ENCODE peak calls at places on chromosomes 3 and 15, in seven cellular contexts. J, O, W, Y, A, D and U are unnamed samples.

GRCh38 chr3:172958565-172958964 is 182.5 kb downstream of the SPATA16 start:
- DNase-seq in A (no peak), O (no peak), Y (no peak), J (no peak), D (no peak), W (no peak), U (no peak)

GRCh38 chr15:91568036-91568435 is 285.5 kb upstream of the SLCO3A1 start:
- DNase-seq in J (no peak), Y (no peak), D (no peak), A (no peak), O (no peak), W (no peak), U (no peak)

GRCh38 chr15:36814708-36815107 is 235.3 kb downstream of the CDIN1 start:
- DNase-seq in D (no peak), Y (no peak), O (no peak), A (no peak), W (no peak), J (no peak), U (no peak)

GRCh38 chr3:127151992-127152391 is 40.9 kb upstream of the PRR23E start:
- DNase-seq in Y (no peak), W (no peak), A (no peak), J (no peak), O (peak; percentile 66), D (no peak), U (no peak)

GRCh38 chr3:37096292-37096691 is 78.1 kb downstream of the LRRFIP2 start:
- DNase-seq in O (peak; percentile 50), W (peak; percentile 24), D (no peak), J (no peak), Y (no peak), A (no peak), U (peak; percentile 9)

GRCh38 chr3:123080864-123081562 is 14.2 kb downstream of the PDIA5 start:
- DNase-seq in W (no peak), J (no peak), A (no peak), O (no peak), D (no peak), Y (no peak), U (no peak)

GRCh38 chr3:20051123-20051806 is 11.0 kb downstream of the KAT2B start:
- DNase-seq in W (no peak), J (no peak), O (no peak), A (no peak), Y (no peak), D (no peak), U (no peak)

GRCh38 chr3:71087109-71088018 is 496.2 kb downstream of the FOXP1 start:
- DNase-seq in O (peak; percentile 82), Y (peak; percentile 71), W (no peak), A (no peak), J (peak; percentile 90), D (no peak), U (no peak)

GRCh38 chr3:66472313-66473134 is 28.3 kb downstream of the LRIG1 start:
- DNase-seq in D (no peak), O (peak; percentile 92), A (no peak), Y (peak; percentile 69), W (no peak), J (peak; percentile 90), U (no peak)

GRCh38 chr3:113339616-113340244 is 101.6 kb downstream of the CFAP44 start:
- DNase-seq in O (no peak), W (no peak), Y (no peak), D (no peak), A (no peak), J (no peak), U (no peak)

GRCh38 chr3:195034101-195034500 is 236.9 kb downstream of the XXYLT1 start:
- DNase-seq in Y (no peak), D (no peak), J (no peak), W (no peak), A (no peak), O (no peak), U (no peak)

GRCh38 chr15:69190504-69190903 is 30.1 kb downstream of the GLCE start:
- DNase-seq in D (no peak), O (no peak), J (no peak), A (no peak), Y (no peak), W (no peak), U (no peak)

GRCh38 chr15:34327906-34328305 is 9.7 kb downstream of the SLC12A6 start:
- DNase-seq in O (no peak), A (no peak), J (peak; percentile 70), D (no peak), Y (no peak), W (no peak), U (no peak)

GRCh38 chr3:13289771-13290285 is 130.3 kb downstream of the NUP210 start:
- DNase-seq in O (no peak), W (no peak), J (no peak), D (no peak), A (no peak), Y (no peak), U (no peak)

GRCh38 chr3:128133273-128133883 is 9.8 kb upstream of the RUVBL1 start:
- DNase-seq in D (no peak), J (peak; percentile 52), O (peak; percentile 68), W (no peak), A (peak; percentile 34), Y (peak; percentile 60), U (peak; percentile 46)

GRCh38 chr3:28799084-28799483 is 450.5 kb upstream of the AZI2 start:
- DNase-seq in A (no peak), Y (no peak), W (no peak), O (peak; percentile 2), D (no peak), J (peak; percentile 16), U (no peak)

GRCh38 chr3:180980612-180981011 is 8.9 kb downstream of the DNAJC19 start:
- DNase-seq in A (no peak), D (no peak), W (no peak), Y (no peak), O (peak; percentile 52), J (no peak), U (no peak)

GRCh38 chr3:154122912-154123559 is 1.8 kb downstream of the ARHGEF26 start:
- DNase-seq in Y (no peak), A (no peak), D (no peak), W (no peak), J (no peak), O (peak; percentile 28), U (no peak)

GRCh38 chr3:170355738-170356595 is 1.5 kb upstream of the SKIL start:
- DNase-seq in W (no peak), O (peak; percentile 25), J (peak; percentile 92), D (peak; percentile 50), Y (peak; percentile 35), A (no peak), U (no peak)

GRCh38 chr3:468172-468571 is 271.6 kb downstream of the CHL1 start:
- DNase-seq in D (no peak), W (no peak), Y (no peak), J (peak; percentile 38), A (no peak), O (peak; percentile 6), U (no peak)

GRCh38 chr3:52930748-52931147 is 33.4 kb upstream of the STIMATE start:
- DNase-seq in O (no peak), W (no peak), D (no peak), A (no peak), Y (no peak), J (peak; percentile 2), U (no peak)

GRCh38 chr3:52931328-52931727 is 34.0 kb upstream of the STIMATE start:
- DNase-seq in W (no peak), O (no peak), A (no peak), J (no peak), D (no peak), Y (no peak), U (no peak)

GRCh38 chr3:52926556-52926955 is 29.2 kb upstream of the STIMATE start:
- DNase-seq in D (no peak), W (no peak), O (no peak), A (no peak), J (no peak), Y (no peak), U (no peak)

GRCh38 chr3:52934626-52935530 is 37.5 kb upstream of the STIMATE start:
- DNase-seq in D (no peak), A (peak; percentile 29), W (peak; percentile 22), Y (peak; percentile 71), O (peak; percentile 69), J (peak; percentile 74), U (peak; percentile 26)

GRCh38 chr3:52931889-52932288 is 34.5 kb upstream of the STIMATE start:
- DNase-seq in W (no peak), D (no peak), O (no peak), A (no peak), Y (no peak), J (peak; percentile 13), U (no peak)
- TF ChIP-seq CTCF in W (no peak), D (no peak), O (peak; percentile 2), A (no peak), Y (no peak), J (no peak), U (no peak)

GRCh38 chr3:30775070-30775469 is 119.4 kb downstream of the GADL1 start:
- DNase-seq in W (no peak), O (no peak), J (no peak), D (no peak), A (no peak), Y (no peak), U (no peak)

GRCh38 chr3:30777426-30777825 is 117.0 kb downstream of the GADL1 start:
- DNase-seq in D (no peak), O (peak; percentile 41), W (no peak), A (no peak), J (no peak), Y (no peak), U (no peak)

GRCh38 chr3:30778923-30779322 is 115.5 kb downstream of the GADL1 start:
- DNase-seq in W (no peak), D (no peak), O (no peak), A (no peak), J (no peak), Y (no peak), U (no peak)

GRCh38 chr3:30776186-30776815 is 118.2 kb downstream of the GADL1 start:
- DNase-seq in A (no peak), Y (no peak), D (no peak), W (no peak), J (no peak), O (no peak), U (no peak)

GRCh38 chr3:30779686-30780287 is 114.7 kb downstream of the GADL1 start:
- DNase-seq in J (peak; percentile 25), W (peak; percentile 1), Y (peak; percentile 9), D (no peak), A (no peak), O (peak; percentile 47), U (peak; percentile 32)
- TF ChIP-seq CTCF in J (peak; percentile 36), W (peak; percentile 54), Y (peak; percentile 28), D (peak; percentile 34), A (no peak), O (peak; percentile 67), U (peak; percentile 69)

GRCh38 chr15:57752426-57752825 is 45.9 kb downstream of the POLR2M start:
- DNase-seq in A (no peak), J (no peak), O (peak; percentile 11), D (peak; percentile 38), Y (no peak), W (no peak), U (no peak)
- TF ChIP-seq CTCF in A (no peak), J (no peak), O (peak; percentile 11), D (peak; percentile 20), Y (no peak), W (no peak), U (peak; percentile 2)

DNA sequence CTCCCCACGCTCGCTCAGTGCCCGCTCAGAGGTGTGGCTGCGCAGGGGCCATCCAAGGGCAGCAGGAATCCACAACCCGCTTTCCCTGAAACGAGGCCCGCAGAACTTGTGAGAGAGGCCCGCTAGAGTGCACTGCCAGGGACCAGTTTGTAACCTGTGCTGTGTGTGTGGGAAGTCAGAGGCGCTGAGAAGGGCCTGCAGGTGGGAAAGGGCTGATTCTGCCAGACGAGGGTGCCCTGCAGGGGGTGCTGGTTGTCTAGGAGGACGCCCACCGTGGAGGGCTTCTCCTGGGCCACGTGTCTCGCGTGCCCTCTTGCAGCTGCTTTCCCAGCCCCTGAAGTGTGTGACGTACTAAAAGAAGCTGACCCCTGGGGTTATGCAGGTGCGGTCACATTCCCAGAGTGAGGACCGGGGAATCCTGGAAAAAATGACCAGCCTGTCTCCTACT is 83.3 kb downstream of the C3orf70 start:
- DNase-seq in Y (peak; percentile 17), W (no peak), O (no peak), A (no peak), D (no peak), J (no peak), U (no peak)
- TF ChIP-seq CTCF in Y (no peak), W (no peak), O (no peak), A (no peak), D (no peak), J (no peak), U (no peak)